ENCODE peak calls at places on chromosome 4, in four cellular contexts. Y is K562, R is HepG2, Z is GM12878. E is an unnamed sample.

GRCh38 chr4:77697860-77698599 is 92.4 kb downstream of the CXCL13 start:
- DNase-seq in Y (no peak), R (peak), Z (no peak), E (peak)

GRCh38 chr4:106809083-106809482 is 227.0 kb downstream of the DKK2 start:
- DNase-seq in Y (no peak), R (peak), Z (no peak), E (peak)

GRCh38 chr4:157048248-157048647 is 27.7 kb upstream of the GLRB start:
- DNase-seq in Y (no peak), R (no peak), Z (no peak), E (no peak)

GRCh38 chr4:16827762-16828724 is 70.4 kb downstream of the LDB2 start:
- DNase-seq in Y (no peak), R (no peak), Z (no peak), E (no peak)

GRCh38 chr4:108080752-108081151 is 88.0 kb downstream of the LEF1 start:
- DNase-seq in Y (no peak), R (no peak), Z (no peak), E (no peak)

GRCh38 chr4:153205757-153206156 is 1.5 kb downstream of the TRIM2 start:
- DNase-seq in Y (no peak), R (no peak), Z (no peak), E (no peak)

GRCh38 chr4:53767503-53767902 is 176.2 kb upstream of the LNX1 start:
- DNase-seq in Y (no peak), R (no peak), Z (no peak), E (no peak)

GRCh38 chr4:23697001-23697528 is 192.8 kb downstream of the PPARGC1A start:
- DNase-seq in Y (no peak), R (no peak), Z (no peak), E (no peak)

GRCh38 chr4:110270492-110271197 is 72.2 kb upstream of the ELOVL6 start:
- DNase-seq in Y (no peak), R (no peak), Z (no peak), E (no peak)

GRCh38 chr4:125368684-125369083 is 53.9 kb downstream of the FAT4 start:
- DNase-seq in Y (no peak), R (no peak), Z (no peak), E (no peak)

GRCh38 chr4:77146426-77147399 is 10.3 kb upstream of the CCNG2 start:
- DNase-seq in Y (no peak), R (no peak), Z (no peak), E (no peak)

GRCh38 chr4:101022151-101023024 is 324.9 kb downstream of the PPP3CA start:
- DNase-seq in Y (no peak), R (no peak), Z (no peak), E (no peak)

GRCh38 chr4:140609548-140610425 is 41.0 kb upstream of the UCP1 start:
- DNase-seq in Y (peak), R (peak), Z (peak), E (peak)

GRCh38 chr4:8221476-8221875 is 22.4 kb downstream of the SH3TC1 start:
- DNase-seq in Y (no peak), R (no peak), Z (peak), E (no peak)

GRCh38 chr4:147052361-147052760 is 106.7 kb upstream of the TTC29 start:
- DNase-seq in Y (no peak), R (no peak), Z (no peak), E (no peak)

GRCh38 chr4:176377705-176378302 is 58.0 kb downstream of the SPCS3 start:
- DNase-seq in Y (no peak), R (no peak), Z (no peak), E (peak)

GRCh38 chr4:189200346-189200745 is 740.3 kb upstream of the FRG1 start:
- DNase-seq in Y (no peak), R (no peak), Z (no peak), E (no peak)

GRCh38 chr4:54050214-54050904 is 14.0 kb downstream of the CHIC2 start:
- DNase-seq in Y (no peak), R (no peak), Z (no peak), E (no peak)

GRCh38 chr4:178414881-178415446 is 972.7 kb upstream of the AGA start:
- DNase-seq in Y (no peak), R (no peak), Z (no peak), E (no peak)

GRCh38 chr4:147530723-147531122 is 49.8 kb downstream of the EDNRA start:
- DNase-seq in Y (no peak), R (no peak), Z (no peak), E (no peak)

GRCh38 chr4:163165217-163166017 is 1.3 kb downstream of the NAF1 start:
- DNase-seq in Y (no peak), R (no peak), Z (no peak), E (no peak)

GRCh38 chr4:145481164-145481941 is at the start of gene SMAD1:
- DNase-seq in Y (peak), R (peak), Z (no peak), E (peak)

GRCh38 chr4:145954924-145955339 is 16.3 kb upstream of the ZNF827 start:
- DNase-seq in Y (peak), R (no peak), Z (no peak), E (no peak)

GRCh38 chr4:126572264-126572663 is 1060.5 kb upstream of the INTU start:
- DNase-seq in Y (peak), R (no peak), Z (no peak), E (no peak)

GRCh38 chr4:172188248-172188976 is 375.2 kb downstream of the GALNTL6 start:
- DNase-seq in Y (no peak), R (peak), Z (no peak), E (no peak)

GRCh38 chr4:119189638-119190037 is 22.9 kb upstream of the USP53 start:
- DNase-seq in Y (no peak), R (no peak), Z (no peak), E (no peak)

GRCh38 chr4:14807857-14808256 is 194.4 kb upstream of the CPEB2 start:
- DNase-seq in Y (no peak), R (no peak), Z (no peak), E (no peak)

GRCh38 chr4:18042754-18043153 is 21.2 kb upstream of the LCORL start:
- DNase-seq in Y (peak), R (no peak), Z (no peak), E (peak)

GRCh38 chr4:7392438-7393374 is 42.0 kb downstream of the PSAPL1 start:
- DNase-seq in Y (no peak), R (no peak), Z (no peak), E (no peak)

GRCh38 chr4:2101346-2102044 is 42.4 kb downstream of the NAT8L start:
- DNase-seq in Y (no peak), R (no peak), Z (no peak), E (no peak)

GRCh38 chr4:48329976-48330375 is 11.4 kb upstream of the SLAIN2 start:
- DNase-seq in Y (no peak), R (no peak), Z (no peak), E (no peak)

GRCh38 chr4:185183622-185184281 is 20.0 kb downstream of the CFAP97 start:
- DNase-seq in Y (peak), R (peak), Z (no peak), E (peak)

GRCh38 chr4:156598138-156598681 is 373.4 kb downstream of the PDGFC start:
- DNase-seq in Y (no peak), R (no peak), Z (no peak), E (no peak)

DNA sequence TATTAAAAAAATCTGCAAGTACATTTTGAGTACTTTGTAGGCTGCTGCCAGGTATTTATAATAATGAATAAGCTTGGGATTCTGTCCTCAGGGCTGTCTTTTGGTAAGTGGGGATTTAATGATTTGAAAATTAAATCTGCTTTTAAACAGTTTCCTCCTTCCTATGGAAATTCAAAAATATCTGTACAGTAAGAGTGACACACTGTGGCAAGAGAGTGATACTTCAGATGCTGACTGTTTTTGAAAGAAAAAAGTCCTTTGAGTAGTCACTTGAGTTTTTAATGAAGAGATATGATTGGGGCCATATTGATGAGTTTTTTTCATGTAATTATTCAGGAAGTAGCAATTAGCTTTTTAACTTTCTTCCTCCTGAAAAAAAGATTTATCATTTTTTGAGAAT is 49.2 kb downstream of the SMARCAD1 start:
- DNase-seq in Y (no peak), R (peak), Z (no peak), E (no peak)
- TF ChIP-seq TARDBP in Y (no peak), R (no peak), Z (no peak), E (no peak)

DNA sequence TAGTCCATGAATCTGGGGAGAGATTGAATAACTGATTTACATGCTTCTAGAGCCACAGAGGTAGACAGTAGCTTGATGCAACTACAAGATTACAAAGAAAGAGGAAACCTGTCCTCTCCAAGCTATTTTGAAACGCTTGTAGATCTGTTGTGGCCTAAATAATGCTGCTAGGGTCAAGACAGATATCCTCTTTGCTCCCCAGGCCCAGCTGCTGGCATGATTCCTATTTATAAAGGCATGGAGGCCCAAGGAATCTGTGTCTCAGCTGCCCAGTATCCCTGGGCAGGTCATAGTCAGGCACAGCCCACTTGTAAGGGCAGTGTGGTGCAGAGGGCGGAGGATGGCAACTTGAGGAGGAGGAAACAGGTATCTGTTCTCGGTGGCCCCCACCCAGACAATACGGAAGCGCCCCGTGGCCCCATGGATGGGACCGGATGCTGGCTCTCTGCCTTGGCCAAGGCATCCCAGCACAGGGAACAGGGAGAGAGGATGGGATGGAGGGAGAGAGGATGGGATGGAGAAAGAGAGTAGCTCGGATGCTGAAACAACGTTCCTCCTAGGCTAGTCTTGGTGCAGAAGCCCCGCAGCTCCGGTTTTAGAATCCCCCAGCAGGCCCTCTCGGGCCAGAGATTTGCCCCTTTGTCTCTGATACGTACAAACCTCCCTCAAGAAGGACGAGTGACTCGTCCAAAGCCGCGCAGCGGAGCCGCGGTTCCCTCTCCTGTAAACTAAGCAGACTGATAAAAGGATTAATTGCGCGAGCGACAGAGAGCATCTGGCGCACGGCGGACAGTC is 767 bp upstream of the SMIM20 start:
- DNase-seq in Y (no peak), R (no peak), Z (no peak), E (peak)
- TF ChIP-seq TARDBP in Y (no peak), R (no peak), Z (no peak), E (no peak)

DNA sequence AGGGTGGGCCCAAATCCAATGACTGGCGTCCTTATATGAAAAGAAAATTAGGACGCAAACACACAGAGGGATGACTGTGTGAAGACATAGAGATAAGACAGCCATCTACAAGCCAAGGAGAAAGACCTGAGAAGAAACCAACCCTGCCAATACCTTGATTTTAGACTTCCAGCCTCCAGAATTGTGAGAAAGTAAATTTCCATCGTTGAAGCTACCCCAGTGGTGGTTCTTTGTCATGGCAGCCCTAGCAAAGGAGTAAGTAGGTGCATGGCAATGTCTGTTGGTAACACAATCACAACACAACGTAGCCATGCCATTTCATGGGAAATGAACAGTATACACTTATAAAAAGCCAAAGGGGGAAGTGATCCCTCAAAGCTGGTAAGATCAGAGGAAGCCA is 25.3 kb downstream of the SMIM20 start:
- DNase-seq in Y (no peak), R (no peak), Z (no peak), E (no peak)
- TF ChIP-seq TARDBP in Y (no peak), R (no peak), Z (no peak), E (no peak)

DNA sequence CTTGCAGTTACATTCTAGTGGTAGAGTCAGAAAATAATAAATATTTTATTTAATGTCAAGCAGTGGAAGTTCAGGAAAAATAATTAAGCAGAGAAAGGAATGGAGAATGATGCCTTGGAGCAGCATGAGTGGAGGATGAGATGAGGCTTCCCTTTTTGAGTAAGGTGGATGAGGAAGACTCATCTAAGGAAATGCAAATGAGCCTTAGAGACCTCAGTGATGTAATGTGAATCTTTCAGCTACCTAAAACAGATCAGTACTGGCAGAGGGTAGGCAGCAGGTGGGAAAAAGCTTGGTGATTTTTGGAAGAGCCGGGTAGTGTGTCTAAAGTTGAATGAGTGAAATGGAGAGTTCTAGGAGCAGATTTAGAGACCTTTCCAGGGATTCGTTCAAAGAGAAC is 118.2 kb downstream of the GRID2 start:
- DNase-seq in Y (no peak), R (no peak), Z (no peak), E (no peak)
- TF ChIP-seq TARDBP in Y (no peak), R (no peak), Z (no peak), E (no peak)